ENCODE peak calls at places on chromosomes 16 and 17, in ten cellular contexts. H is brain microvascular endothelial cell, U is hepatocyte, A is tibial nerve, I is IMR-90, S is mammary epithelial cell, G is GM23248, P is AG04450, K is neuronal stem cell, X is A549. W is an unnamed sample.

GRCh38 chr17:79871131-79871530 is 31.9 kb upstream of the CBX4 start:
- DNase-seq in U (peak), A (no peak), I (no peak), G (no peak), P (no peak), X (no peak), K (no peak), H (no peak), S (no peak), W (no peak)

GRCh38 chr16:73329363-73330306 is 281.7 kb upstream of the ZFHX3 start:
- DNase-seq in A (no peak), H (no peak), G (no peak), U (peak), S (no peak), X (no peak), I (no peak), P (no peak), K (peak), W (no peak)

GRCh38 chr17:62869885-62870580 is 61.9 kb upstream of the MARCHF10 start:
- DNase-seq in X (peak), A (no peak), U (peak), K (peak), S (peak), P (no peak), I (peak), H (peak), G (peak), W (no peak)

GRCh38 chr17:37389160-37389559 is 13.4 kb downstream of the C17orf78 start:
- DNase-seq in H (no peak), A (no peak), P (no peak), X (no peak), S (no peak), G (no peak), I (no peak), K (no peak), U (no peak), W (no peak)

GRCh38 chr17:62705116-62705515 is 77.6 kb downstream of the MRC2 start:
- DNase-seq in U (no peak), K (no peak), H (no peak), P (no peak), I (no peak), A (no peak), S (no peak), X (no peak), G (no peak), W (no peak)

GRCh38 chr16:77191259-77191969 is 424 bp downstream of the MON1B start:
- DNase-seq in S (no peak), A (no peak), K (no peak), P (no peak), X (peak), U (peak), H (no peak), I (no peak), G (no peak), W (no peak)

GRCh38 chr16:12141556-12141955 is 165.0 kb downstream of the SNX29 start:
- DNase-seq in I (peak), S (no peak), H (no peak), G (no peak), K (no peak), X (no peak), U (no peak), P (no peak), A (no peak), W (no peak)

GRCh38 chr17:81419333-81419885 is 24.2 kb downstream of the BAHCC1 start:
- DNase-seq in I (peak), K (no peak), U (peak), H (peak), P (peak), X (peak), A (peak), S (peak), G (peak), W (peak)

GRCh38 chr17:4634981-4635380 is 6.5 kb downstream of the ALOX15 start:
- DNase-seq in G (peak), A (no peak), X (no peak), H (no peak), P (no peak), K (no peak), U (no peak), I (no peak), S (no peak), W (no peak)

GRCh38 chr16:76946879-76947278 is 244.1 kb upstream of the MON1B start:
- DNase-seq in X (peak), I (peak), K (no peak), P (peak), A (no peak), G (peak), S (peak), U (peak), H (peak), W (no peak)

GRCh38 chr17:13182450-13182849 is 164.6 kb upstream of the ELAC2 start:
- DNase-seq in K (no peak), X (no peak), U (no peak), S (no peak), H (no peak), P (no peak), G (no peak), A (no peak), I (no peak), W (no peak)

GRCh38 chr17:19327039-19327776 is 35.3 kb downstream of the B9D1 start:
- DNase-seq in A (no peak), I (peak), G (peak), X (peak), P (peak), K (no peak), H (peak), S (peak), U (no peak), W (peak)

GRCh38 chr17:34703533-34703932 is 124.2 kb downstream of the TMEM132E start:
- DNase-seq in P (peak), X (peak), I (peak), H (peak), S (peak), A (no peak), U (peak), K (peak), G (peak), W (no peak)

GRCh38 chr17:50939542-50939794 is 73.3 kb upstream of the TOB1 start:
- DNase-seq in U (no peak), G (no peak), A (no peak), X (no peak), H (no peak), K (no peak), S (no peak), I (no peak), P (no peak), W (no peak)

GRCh38 chr17:64120159-64120558 is 9.8 kb downstream of the ERN1 start:
- DNase-seq in I (no peak), X (no peak), P (no peak), K (no peak), G (no peak), S (no peak), U (no peak), H (no peak), A (no peak), W (no peak)

GRCh38 chr16:19704321-19705130 is 13.5 kb downstream of the KNOP1 start:
- DNase-seq in H (peak), G (peak), P (peak), S (peak), U (peak), X (peak), I (peak), K (no peak), A (no peak), W (no peak)

GRCh38 chr16:12542818-12543699 is 260.6 kb downstream of the CPPED1 start:
- DNase-seq in X (no peak), H (no peak), U (no peak), G (no peak), A (no peak), S (no peak), I (no peak), P (no peak), K (no peak), W (no peak)

GRCh38 chr16:25060920-25061319 is 45.8 kb upstream of the ARHGAP17 start:
- DNase-seq in G (no peak), X (no peak), A (no peak), H (no peak), S (no peak), I (peak), P (no peak), K (no peak), U (peak), W (no peak)

GRCh38 chr17:75032896-75033294 is 13.9 kb downstream of the ATP5PD start:
- DNase-seq in K (no peak), G (peak), S (no peak), X (peak), U (no peak), H (peak), I (no peak), A (no peak), P (no peak), W (no peak)

GRCh38 chr16:11708421-11708820 is 34.2 kb downstream of the TXNDC11 start:
- DNase-seq in H (peak), I (peak), K (no peak), G (peak), S (no peak), A (no peak), P (no peak), X (no peak), U (no peak), W (no peak)

GRCh38 chr17:61536417-61536955 is 54.5 kb downstream of the NACA2 start:
- DNase-seq in K (no peak), X (no peak), P (no peak), I (peak), G (no peak), S (no peak), H (no peak), U (no peak), A (no peak), W (no peak)

GRCh38 chr17:28698253-28698941 is 13.3 kb downstream of the PROCA1 start:
- DNase-seq in U (peak), I (no peak), P (no peak), G (peak), S (no peak), K (no peak), X (peak), A (no peak), H (no peak), W (no peak)

GRCh38 chr16:9406039-9406438 is 314.6 kb downstream of the HAPSTR1 start:
- DNase-seq in A (no peak), K (no peak), P (no peak), U (no peak), I (no peak), H (no peak), G (no peak), S (no peak), X (no peak), W (no peak)

GRCh38 chr17:3532859-3533142 is 24.8 kb downstream of the TRPV3 start:
- DNase-seq in S (no peak), K (no peak), G (no peak), P (no peak), H (no peak), X (no peak), A (no peak), I (no peak), U (peak), W (no peak)

GRCh38 chr16:27112093-27112811 is 45.5 kb downstream of the C16orf82 start:
- DNase-seq in I (no peak), G (no peak), U (no peak), X (no peak), K (no peak), P (no peak), H (no peak), S (no peak), A (no peak), W (no peak)

GRCh38 chr17:63519972-63520882 is 2.9 kb upstream of the KCNH6 start:
- DNase-seq in S (no peak), I (no peak), U (peak), G (no peak), H (no peak), A (no peak), X (peak), P (no peak), K (no peak), W (no peak)

GRCh38 chr17:80724723-80725388 is 180.2 kb downstream of the RPTOR start:
- DNase-seq in I (peak), S (peak), G (peak), P (no peak), K (no peak), A (no peak), U (peak), H (peak), X (peak), W (peak)

GRCh38 chr17:81537343-81537855 is 9.2 kb downstream of the FSCN2 start:
- DNase-seq in S (no peak), P (no peak), H (no peak), U (peak), X (peak), I (no peak), G (no peak), K (no peak), A (no peak), W (no peak)

GRCh38 chr16:89373355-89374110 is 116.8 kb downstream of the ANKRD11 start:
- DNase-seq in H (peak), P (no peak), U (peak), K (no peak), A (no peak), I (peak), X (no peak), S (no peak), G (no peak), W (no peak)

DNA sequence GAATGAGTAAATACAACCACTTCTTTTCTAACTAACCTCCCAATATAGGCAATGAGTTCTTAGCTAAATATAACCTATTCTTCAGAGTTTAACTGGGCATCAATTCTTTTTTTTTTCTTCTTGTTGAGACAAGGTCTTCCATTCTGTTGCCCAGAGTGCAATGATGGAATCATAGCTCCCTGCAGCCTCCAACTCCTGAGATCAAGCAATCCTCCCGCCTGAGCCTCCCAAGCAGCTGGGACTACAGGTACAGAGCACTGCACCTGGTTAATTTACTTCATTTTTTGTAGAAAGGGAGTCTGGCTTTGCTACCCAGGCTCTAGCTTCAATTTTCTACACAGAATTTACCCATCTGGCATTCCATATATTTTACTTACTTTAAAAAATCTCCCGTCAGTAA is 1.1 kb downstream of the METTL16 start:
- DNase-seq in X (no peak), U (no peak), K (no peak), G (no peak), I (no peak), S (no peak), H (no peak), A (no peak), P (no peak), W (no peak)
- H3K27ac ChIP-seq in X (peak), U (peak), K (no peak), G (peak), I (peak), S (peak), H (peak), A (peak), P (peak), W (peak)

DNA sequence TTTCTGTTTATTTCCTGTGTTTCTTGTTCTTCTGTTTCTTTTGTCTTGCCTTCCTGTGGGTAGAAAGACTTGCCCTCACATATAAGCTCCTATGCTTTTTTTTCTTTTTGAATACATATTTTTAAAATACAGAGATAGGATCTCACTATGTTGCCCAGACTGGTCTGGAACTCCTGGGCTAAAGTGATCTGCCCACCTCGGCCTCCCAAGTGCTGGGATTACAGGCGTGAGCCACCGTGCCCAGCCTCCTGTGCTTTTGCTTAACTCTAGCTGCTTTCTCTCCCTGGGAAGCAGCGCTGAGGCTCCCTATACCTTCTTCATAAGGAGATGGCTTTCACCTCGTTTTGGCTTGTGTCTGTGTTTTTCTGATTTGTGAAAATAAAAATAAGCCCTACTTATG is 93.4 kb upstream of the FA2H start:
- DNase-seq in K (no peak), X (no peak), A (no peak), P (no peak), S (no peak), U (no peak), G (no peak), H (no peak), I (no peak), W (no peak)
- H3K27ac ChIP-seq in K (no peak), X (no peak), A (no peak), P (no peak), S (peak), U (peak), G (no peak), H (peak), I (no peak), W (peak)

DNA sequence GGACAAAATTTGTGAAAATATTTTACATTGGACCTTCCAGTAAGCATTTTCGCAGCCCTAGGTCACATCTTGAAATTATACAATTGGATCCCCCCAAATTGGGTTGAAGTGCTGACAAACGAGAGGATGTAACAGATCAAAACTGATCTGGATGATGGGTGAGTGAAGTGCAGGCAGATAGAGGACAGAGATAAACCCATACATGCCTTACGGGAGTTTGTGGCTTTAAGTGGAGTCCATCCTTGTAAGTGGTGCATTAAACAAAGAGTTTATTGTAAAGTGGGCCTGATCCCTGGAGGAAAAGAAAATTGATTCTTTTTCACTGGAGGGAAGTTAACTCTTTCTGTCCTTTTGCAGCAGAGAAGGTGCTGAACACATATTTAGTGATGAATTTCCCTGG is 39.1 kb upstream of the KCNJ2 start:
- DNase-seq in P (no peak), K (no peak), H (no peak), X (no peak), A (no peak), G (no peak), S (no peak), I (no peak), U (no peak), W (no peak)
- H3K27ac ChIP-seq in P (no peak), K (no peak), H (no peak), X (no peak), A (no peak), G (no peak), S (no peak), I (no peak), U (no peak), W (no peak)

DNA sequence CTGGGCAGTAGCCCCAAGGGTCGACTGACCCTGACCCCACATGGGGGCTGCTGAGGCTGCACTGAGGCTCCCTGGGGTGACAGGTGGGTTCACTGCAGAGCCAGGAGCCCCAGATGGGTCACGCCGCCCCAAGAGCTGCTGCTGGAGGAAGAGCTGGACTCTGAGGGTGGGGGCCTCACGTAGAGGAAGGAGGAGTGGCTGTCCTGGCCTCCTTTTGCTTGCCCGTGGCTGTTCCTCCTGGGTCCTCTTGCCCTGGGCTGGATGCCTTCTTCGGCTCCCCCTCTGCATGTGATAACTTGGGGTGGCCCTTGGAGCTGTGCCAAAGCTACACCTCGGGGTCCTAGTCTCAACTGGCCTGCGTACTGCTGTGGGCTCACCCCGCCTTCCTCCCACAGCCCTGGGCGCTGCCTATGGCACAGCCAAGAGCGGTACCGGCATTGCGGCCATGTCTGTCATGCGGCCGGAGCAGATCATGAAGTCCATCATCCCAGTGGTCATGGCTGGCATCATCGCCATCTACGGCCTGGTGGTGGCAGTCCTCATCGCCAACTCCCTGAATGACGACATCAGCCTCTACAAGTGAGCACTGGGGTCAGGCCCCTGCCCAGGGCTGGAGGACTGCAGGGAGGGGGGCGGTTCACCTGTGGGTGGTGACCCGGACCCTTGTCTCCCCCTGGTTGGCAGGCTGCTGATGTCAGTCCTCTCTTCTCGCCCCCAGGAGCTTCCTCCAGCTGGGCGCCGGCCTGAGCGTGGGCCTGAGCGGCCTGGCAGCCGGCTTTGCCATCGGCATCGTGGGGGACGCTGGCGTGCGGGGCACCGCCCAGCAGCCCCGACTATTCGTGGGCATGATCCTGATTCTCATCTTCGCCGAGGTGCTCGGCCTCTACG is 1.1 kb upstream of the AMDHD2 start:
- DNase-seq in A (no peak), U (no peak), X (no peak), K (no peak), I (no peak), S (no peak), H (no peak), P (no peak), G (peak), W (no peak)
- H3K27ac ChIP-seq in A (peak), U (peak), X (peak), K (no peak), I (peak), S (no peak), H (no peak), P (peak), G (peak), W (no peak)

DNA sequence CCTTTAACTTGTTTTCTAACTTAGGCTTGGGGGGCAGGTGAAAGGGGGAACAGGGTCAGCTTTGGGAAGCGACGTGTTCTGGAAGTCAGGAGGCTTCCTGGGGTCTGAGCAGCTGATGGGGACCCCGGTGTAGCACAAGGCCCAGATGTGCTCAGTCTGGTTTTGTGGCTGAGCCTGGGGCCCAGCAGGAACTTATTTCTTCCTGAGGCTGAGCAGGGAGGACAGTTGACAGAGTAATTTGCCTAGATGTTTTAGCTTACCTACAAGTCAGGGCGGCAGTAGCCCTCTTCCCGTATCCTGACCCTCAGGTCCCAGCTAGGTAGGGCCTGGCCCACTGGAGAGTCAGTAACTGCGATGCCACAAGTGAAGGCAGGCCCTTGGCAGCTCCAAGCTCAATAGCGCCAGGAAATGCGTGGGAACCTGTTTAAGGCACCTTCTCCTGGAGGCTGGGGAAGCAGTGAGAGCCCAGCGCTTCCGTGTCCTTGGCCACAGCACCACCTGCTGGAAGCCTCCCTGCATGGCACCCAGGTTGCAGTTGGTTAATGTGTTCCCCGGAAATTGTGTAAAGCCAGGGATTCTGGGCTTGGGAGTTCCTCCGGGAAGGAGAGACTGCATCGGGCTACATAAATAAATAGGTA is 5.2 kb downstream of the CCR7 start:
- DNase-seq in H (peak), X (peak), G (peak), A (peak), K (peak), I (peak), U (peak), P (peak), S (peak), W (peak)
- H3K27ac ChIP-seq in H (peak), X (peak), G (peak), A (peak), K (no peak), I (peak), U (peak), P (peak), S (peak), W (peak)

GRCh38 chr16:397736-398332 is 835 bp downstream of the NME4 start:
- DNase-seq in P (no peak), I (peak), G (peak), S (no peak), A (peak), U (peak), H (peak), X (peak), K (peak), W (no peak)
- H3K27ac ChIP-seq in P (peak), I (no peak), G (peak), S (no peak), A (peak), U (peak), H (no peak), X (peak), K (peak), W (no peak)

DNA sequence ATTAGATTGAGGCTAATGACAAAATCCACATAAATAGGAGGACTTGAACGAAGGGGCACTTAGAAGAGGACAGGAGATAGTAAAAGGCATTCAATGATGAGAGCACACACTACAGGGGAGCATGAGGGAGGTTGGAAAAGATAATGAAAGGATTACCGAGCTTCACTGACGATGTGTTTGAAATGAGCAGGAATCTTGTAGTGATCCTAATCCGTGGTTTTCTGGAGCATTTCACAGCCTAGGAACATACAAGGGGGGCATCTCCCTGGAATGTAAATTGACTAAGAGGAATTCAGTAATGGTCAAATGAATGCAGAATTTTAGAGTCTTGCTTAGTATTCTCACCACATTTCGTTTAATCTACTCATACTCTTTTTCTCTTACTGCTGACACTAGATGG is 5.2 kb downstream of the ATMIN start:
- DNase-seq in H (no peak), P (no peak), K (peak), I (no peak), S (no peak), A (no peak), G (no peak), U (no peak), X (no peak), W (no peak)
- H3K27ac ChIP-seq in H (no peak), P (no peak), K (peak), I (no peak), S (no peak), A (no peak), G (no peak), U (no peak), X (no peak), W (no peak)